ENCODE peak calls at places on chromosomes 1 and 21, in ten cellular contexts. P, D, F, Q, H, Y, B, R, C and G are unnamed samples.

GRCh38 chr1:56146449-56146848 is 432.9 kb downstream of the PLPP3 start:
- DNase-seq in P (no peak), D (no peak), F (peak), Q (no peak), H (no peak), Y (no peak), B (no peak), R (no peak), C (no peak), G (no peak)

GRCh38 chr1:111334169-111334568 is 43.5 kb downstream of the CHIA start:
- DNase-seq in P (peak), D (peak), F (peak), Q (peak), H (peak), Y (no peak), B (peak), R (no peak), C (peak), G (no peak)

GRCh38 chr1:94020764-94021579 is 100.0 kb downstream of the ABCA4 start:
- DNase-seq in P (no peak), D (peak), F (peak), Q (peak), H (no peak), Y (no peak), B (no peak), R (no peak), C (no peak), G (no peak)

GRCh38 chr21:31132574-31133242 is 94.4 kb upstream of the KRTAP19-8 start:
- DNase-seq in P (peak), D (no peak), F (no peak), Q (peak), H (peak), Y (no peak), B (no peak), R (no peak), C (no peak), G (no peak)

GRCh38 chr1:231460614-231461013 is 38.5 kb upstream of the EGLN1 start:
- DNase-seq in P (peak), D (no peak), F (no peak), Q (peak), H (peak), Y (no peak), B (no peak), R (no peak), C (no peak), G (no peak)

GRCh38 chr1:2840036-2840809 is 38.7 kb upstream of the TTC34 start:
- DNase-seq in P (peak), D (no peak), F (no peak), Q (peak), H (peak), Y (peak), B (no peak), R (no peak), C (no peak), G (no peak)

GRCh38 chr1:207753611-207754010 is 1.8 kb downstream of the CD46 start:
- DNase-seq in P (no peak), D (no peak), F (no peak), Q (no peak), H (no peak), Y (no peak), B (no peak), R (no peak), C (no peak), G (no peak)

GRCh38 chr1:154463512-154463990 is 38.5 kb upstream of the TDRD10 start:
- DNase-seq in P (peak), D (no peak), F (peak), Q (peak), H (peak), Y (no peak), B (no peak), R (no peak), C (no peak), G (no peak)

GRCh38 chr1:106398391-106398790 is 658.1 kb upstream of the PRMT6 start:
- DNase-seq in P (no peak), D (no peak), F (no peak), Q (no peak), H (no peak), Y (no peak), B (no peak), R (no peak), C (no peak), G (no peak)

GRCh38 chr1:85935234-85935633 is 221.3 kb downstream of the COL24A1 start:
- DNase-seq in P (no peak), D (no peak), F (no peak), Q (no peak), H (no peak), Y (no peak), B (no peak), R (no peak), C (no peak), G (no peak)

GRCh38 chr21:43884012-43884860 is 19.2 kb downstream of the AGPAT3 start:
- DNase-seq in P (peak), D (peak), F (peak), Q (no peak), H (peak), Y (no peak), B (no peak), R (no peak), C (no peak), G (no peak)

GRCh38 chr1:87007323-87007722 is 92.9 kb downstream of the HS2ST1 start:
- DNase-seq in P (no peak), D (no peak), F (no peak), Q (no peak), H (no peak), Y (no peak), B (no peak), R (no peak), C (no peak), G (no peak)

GRCh38 chr1:145887631-145888030 is 2.0 kb upstream of the ANKRD35 start:
- DNase-seq in P (no peak), D (no peak), F (peak), Q (no peak), H (no peak), Y (no peak), B (no peak), R (no peak), C (no peak), G (no peak)

GRCh38 chr1:10252508-10252907 is 42.1 kb downstream of the KIF1B start:
- DNase-seq in P (no peak), D (no peak), F (peak), Q (no peak), H (no peak), Y (no peak), B (no peak), R (no peak), C (no peak), G (no peak)